ENCODE peak calls at places on chromosomes 16 and 17, in seven cellular contexts. One of them, this sample, is unnamed.

GRCh38 chr17:6497496-6498221 is 53.4 kb downstream of the PIMREG start:
- DNase-seq in OCI-LY7: no peak
- DNase-seq in Karpas-422: no peak
- DNase-seq in PC-9: no peak
- DNase-seq in PC-3: no peak
- DNase-seq in GM23248: no peak
- DNase-seq in HCT116: no peak
- DNase-seq in this sample: no peak

GRCh38 chr16:89873109-89873821 is at the start of gene TCF25:
- DNase-seq in PC-9: peak; percentile 54
- DNase-seq in PC-3: peak; percentile 78
- DNase-seq in HCT116: peak; percentile 83
- DNase-seq in Karpas-422: peak; percentile 97
- DNase-seq in GM23248: peak; percentile 91
- DNase-seq in OCI-LY7: peak; percentile 93
- DNase-seq in this sample: peak; percentile 96

GRCh38 chr17:49439673-49440571 is 25.2 kb upstream of the PHB1 start:
- DNase-seq in HCT116: no peak
- DNase-seq in OCI-LY7: no peak
- DNase-seq in PC-9: no peak
- DNase-seq in Karpas-422: no peak
- DNase-seq in GM23248: peak; percentile 29
- DNase-seq in PC-3: no peak
- DNase-seq in this sample: no peak

GRCh38 chr17:22266231-22266630 is 573.9 kb downstream of the KCNJ18 start:
- DNase-seq in GM23248: peak; percentile 10
- DNase-seq in Karpas-422: no peak
- DNase-seq in PC-3: no peak
- DNase-seq in PC-9: no peak
- DNase-seq in OCI-LY7: no peak
- DNase-seq in HCT116: no peak
- DNase-seq in this sample: no peak

GRCh38 chr17:67974598-67975066 is 21.6 kb downstream of the C17orf58 start:
- DNase-seq in Karpas-422: no peak
- DNase-seq in OCI-LY7: no peak
- DNase-seq in PC-9: no peak
- DNase-seq in GM23248: no peak
- DNase-seq in HCT116: no peak
- DNase-seq in PC-3: no peak
- DNase-seq in this sample: no peak

GRCh38 chr16:69223882-69224281 is 36.9 kb downstream of the SNTB2 start:
- DNase-seq in GM23248: peak; percentile 81
- DNase-seq in Karpas-422: no peak
- DNase-seq in PC-3: peak; percentile 41
- DNase-seq in PC-9: no peak
- DNase-seq in HCT116: no peak
- DNase-seq in OCI-LY7: no peak
- DNase-seq in this sample: no peak

GRCh38 chr17:2598166-2598565 is 4.7 kb downstream of the PAFAH1B1 start:
- DNase-seq in GM23248: peak; percentile 89
- DNase-seq in PC-3: peak; percentile 37
- DNase-seq in HCT116: no peak
- DNase-seq in PC-9: no peak
- DNase-seq in OCI-LY7: no peak
- DNase-seq in Karpas-422: peak; percentile 1
- DNase-seq in this sample: no peak

GRCh38 chr16:12341966-12342365 is 365.4 kb downstream of the SNX29 start:
- DNase-seq in Karpas-422: no peak
- DNase-seq in PC-3: peak; percentile 76
- DNase-seq in PC-9: peak; percentile 59
- DNase-seq in HCT116: no peak
- DNase-seq in OCI-LY7: no peak
- DNase-seq in GM23248: peak; percentile 24
- DNase-seq in this sample: no peak

GRCh38 chr17:67506966-67507365 is 129.9 kb downstream of the PITPNC1 start:
- DNase-seq in PC-3: peak; percentile 52
- DNase-seq in OCI-LY7: no peak
- DNase-seq in GM23248: peak; percentile 92
- DNase-seq in HCT116: no peak
- DNase-seq in Karpas-422: no peak
- DNase-seq in PC-9: no peak
- DNase-seq in this sample: no peak

GRCh38 chr17:64024215-64024654 is 3.8 kb upstream of the ICAM2 start:
- DNase-seq in Karpas-422: no peak
- DNase-seq in GM23248: no peak
- DNase-seq in OCI-LY7: no peak
- DNase-seq in PC-9: no peak
- DNase-seq in PC-3: no peak
- DNase-seq in HCT116: no peak
- DNase-seq in this sample: peak; percentile 54

GRCh38 chr17:29176500-29177351 is 3.5 kb downstream of the MYO18A start:
- DNase-seq in Karpas-422: peak; percentile 78
- DNase-seq in GM23248: peak; percentile 65
- DNase-seq in PC-3: peak; percentile 59
- DNase-seq in HCT116: no peak
- DNase-seq in OCI-LY7: peak; percentile 78
- DNase-seq in PC-9: peak; percentile 48
- DNase-seq in this sample: peak; percentile 91

GRCh38 chr16:46727184-46727583 is 21.0 kb downstream of the MYLK3 start:
- DNase-seq in Karpas-422: no peak
- DNase-seq in HCT116: no peak
- DNase-seq in PC-3: no peak
- DNase-seq in OCI-LY7: no peak
- DNase-seq in PC-9: no peak
- DNase-seq in GM23248: no peak
- DNase-seq in this sample: no peak

GRCh38 chr16:66695935-66696668 is 441 bp downstream of the CMTM4 start:
- DNase-seq in OCI-LY7: no peak
- DNase-seq in HCT116: no peak
- DNase-seq in GM23248: no peak
- DNase-seq in Karpas-422: no peak
- DNase-seq in PC-9: peak; percentile 54
- DNase-seq in PC-3: peak; percentile 35
- DNase-seq in this sample: peak; percentile 73

GRCh38 chr17:13977837-13978236 is 91.5 kb upstream of the COX10 start:
- DNase-seq in OCI-LY7: no peak
- DNase-seq in GM23248: no peak
- DNase-seq in Karpas-422: no peak
- DNase-seq in HCT116: no peak
- DNase-seq in PC-9: no peak
- DNase-seq in PC-3: no peak
- DNase-seq in this sample: no peak

GRCh38 chr17:17223736-17224135 is 13.2 kb downstream of the FLCN start:
- DNase-seq in Karpas-422: no peak
- DNase-seq in PC-9: no peak
- DNase-seq in PC-3: no peak
- DNase-seq in OCI-LY7: no peak
- DNase-seq in GM23248: no peak
- DNase-seq in HCT116: no peak
- DNase-seq in this sample: no peak

GRCh38 chr16:74695450-74696422 is 4.9 kb downstream of the MLKL start:
- DNase-seq in OCI-LY7: peak; percentile 92
- DNase-seq in GM23248: peak; percentile 95
- DNase-seq in HCT116: peak; percentile 88
- DNase-seq in PC-3: peak; percentile 57
- DNase-seq in Karpas-422: peak; percentile 92
- DNase-seq in PC-9: peak; percentile 77
- DNase-seq in this sample: peak; percentile 86

GRCh38 chr16:64089697-64090096 is 1032.2 kb downstream of the CDH11 start:
- DNase-seq in Karpas-422: peak; percentile 94
- DNase-seq in OCI-LY7: peak; percentile 78
- DNase-seq in GM23248: peak; percentile 38
- DNase-seq in PC-9: no peak
- DNase-seq in PC-3: peak; percentile 53
- DNase-seq in HCT116: no peak
- DNase-seq in this sample: peak; percentile 45

GRCh38 chr17:76541739-76542450 is 2.1 kb downstream of the PRCD start:
- DNase-seq in Karpas-422: no peak
- DNase-seq in PC-3: no peak
- DNase-seq in HCT116: no peak
- DNase-seq in OCI-LY7: no peak
- DNase-seq in PC-9: no peak
- DNase-seq in GM23248: no peak
- DNase-seq in this sample: no peak

GRCh38 chr17:76544123-76544915 is 4.5 kb downstream of the PRCD start:
- DNase-seq in Karpas-422: no peak
- DNase-seq in OCI-LY7: no peak
- DNase-seq in PC-3: no peak
- DNase-seq in HCT116: no peak
- DNase-seq in GM23248: no peak
- DNase-seq in PC-9: no peak
- DNase-seq in this sample: peak; percentile 51

GRCh38 chr17:76542566-76542971 is 2.7 kb downstream of the PRCD start:
- DNase-seq in PC-9: no peak
- DNase-seq in GM23248: no peak
- DNase-seq in PC-3: no peak
- DNase-seq in Karpas-422: no peak
- DNase-seq in OCI-LY7: no peak
- DNase-seq in HCT116: no peak
- DNase-seq in this sample: no peak

GRCh38 chr17:76543482-76544122 is 3.8 kb downstream of the PRCD start:
- DNase-seq in GM23248: no peak
- DNase-seq in OCI-LY7: no peak
- DNase-seq in HCT116: no peak
- DNase-seq in PC-3: no peak
- DNase-seq in PC-9: no peak
- DNase-seq in Karpas-422: no peak
- DNase-seq in this sample: no peak

GRCh38 chr17:76542984-76543383 is 3.1 kb downstream of the PRCD start:
- DNase-seq in HCT116: no peak
- DNase-seq in GM23248: no peak
- DNase-seq in OCI-LY7: no peak
- DNase-seq in Karpas-422: no peak
- DNase-seq in PC-3: no peak
- DNase-seq in PC-9: no peak
- DNase-seq in this sample: no peak
- H3K9me2 ChIP-seq in HCT116: no peaks in the 10 kb centered on the region
- H3K9me2 ChIP-seq in GM23248: no peaks in the 10 kb centered on the region
- H3K9me2 ChIP-seq in OCI-LY7: no peaks in the 10 kb centered on the region
- H3K9me2 ChIP-seq in Karpas-422: no peaks in the 10 kb centered on the region
- H3K9me2 ChIP-seq in PC-3: no peaks in the 10 kb centered on the region
- H3K9me2 ChIP-seq in PC-9: no peaks in the 10 kb centered on the region
- H3K9me2 ChIP-seq in this sample: no peaks in the 10 kb centered on the region

DNA sequence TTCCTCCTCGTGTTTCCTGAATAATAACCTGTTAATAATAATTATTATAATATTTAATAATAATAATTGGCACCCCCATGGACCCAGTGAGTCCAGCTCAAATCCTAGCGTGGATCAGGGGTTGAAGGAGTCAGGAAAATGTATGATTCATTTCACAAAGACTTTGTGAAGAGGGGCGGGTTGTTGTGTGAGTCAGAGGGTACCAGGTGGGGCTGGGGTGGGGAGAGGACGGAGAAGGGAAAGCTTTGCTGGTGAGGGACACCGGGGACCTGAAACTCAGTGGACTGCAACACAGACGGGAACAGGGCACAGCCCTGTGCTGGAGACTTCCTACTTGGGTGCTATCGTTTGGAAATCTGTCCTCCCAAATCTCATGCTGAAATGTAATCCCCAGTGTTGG is 3.1 kb upstream of the ADORA2B start:
- DNase-seq in PC-3: peak; percentile 84
- DNase-seq in PC-9: peak; percentile 53
- DNase-seq in OCI-LY7: no peak
- DNase-seq in GM23248: no peak
- DNase-seq in HCT116: no peak
- DNase-seq in Karpas-422: no peak
- DNase-seq in this sample: no peak
- H3K9me2 ChIP-seq in PC-3: no peaks in the 10 kb centered on the region
- H3K9me2 ChIP-seq in PC-9: no peaks in the 10 kb centered on the region
- H3K9me2 ChIP-seq in OCI-LY7: no peaks in the 10 kb centered on the region
- H3K9me2 ChIP-seq in GM23248: no peaks in the 10 kb centered on the region
- H3K9me2 ChIP-seq in HCT116: no peaks in the 10 kb centered on the region
- H3K9me2 ChIP-seq in Karpas-422: no peaks in the 10 kb centered on the region
- H3K9me2 ChIP-seq in this sample: no peaks in the 10 kb centered on the region

DNA sequence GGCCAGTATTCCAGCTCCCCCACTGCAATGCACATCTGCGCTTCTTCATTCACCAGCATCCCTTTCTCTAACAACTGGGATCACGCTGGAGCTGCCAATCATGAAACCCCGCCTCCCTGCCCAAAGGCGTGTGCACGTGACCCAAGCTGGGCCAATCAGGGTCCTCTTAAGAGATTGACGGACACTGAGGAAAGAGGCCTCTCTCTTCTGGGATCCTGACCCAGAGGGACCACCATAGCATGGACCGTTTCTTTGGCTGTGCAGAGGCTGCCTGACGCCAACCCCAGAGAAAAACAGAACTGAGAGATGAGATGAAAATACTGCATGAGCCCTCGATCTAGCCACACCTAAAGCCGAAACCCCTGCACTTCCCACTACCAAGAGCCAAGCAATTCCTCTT is 32.0 kb downstream of the COTL1 start:
- DNase-seq in HCT116: peak; percentile 27
- DNase-seq in Karpas-422: peak; percentile 64
- DNase-seq in PC-9: no peak
- DNase-seq in PC-3: no peak
- DNase-seq in OCI-LY7: peak; percentile 80
- DNase-seq in GM23248: no peak
- DNase-seq in this sample: no peak
- H3K9me2 ChIP-seq in HCT116: no peaks in the 10 kb centered on the region
- H3K9me2 ChIP-seq in Karpas-422: no peaks in the 10 kb centered on the region
- H3K9me2 ChIP-seq in PC-9: no peaks in the 10 kb centered on the region
- H3K9me2 ChIP-seq in PC-3: no peaks in the 10 kb centered on the region
- H3K9me2 ChIP-seq in OCI-LY7: no peaks in the 10 kb centered on the region
- H3K9me2 ChIP-seq in GM23248: no peaks in the 10 kb centered on the region
- H3K9me2 ChIP-seq in this sample: no peaks in the 10 kb centered on the region

GRCh38 chr16:24070851-24071250 is 185.3 kb upstream of the CACNG3 start:
- DNase-seq in GM23248: peak; percentile 52
- DNase-seq in HCT116: peak; percentile 43
- DNase-seq in Karpas-422: peak; percentile 88
- DNase-seq in PC-3: peak; percentile 42
- DNase-seq in PC-9: no peak
- DNase-seq in OCI-LY7: peak; percentile 83
- DNase-seq in this sample: peak; percentile 60

GRCh38 chr16:24075302-24075701 is 180.8 kb upstream of the CACNG3 start:
- DNase-seq in GM23248: no peak
- DNase-seq in PC-9: no peak
- DNase-seq in HCT116: no peak
- DNase-seq in PC-3: no peak
- DNase-seq in Karpas-422: no peak
- DNase-seq in OCI-LY7: no peak
- DNase-seq in this sample: no peak

GRCh38 chr16:24074574-24074973 is 181.6 kb upstream of the CACNG3 start:
- DNase-seq in Karpas-422: no peak
- DNase-seq in HCT116: no peak
- DNase-seq in OCI-LY7: no peak
- DNase-seq in PC-3: no peak
- DNase-seq in GM23248: no peak
- DNase-seq in PC-9: no peak
- DNase-seq in this sample: no peak

GRCh38 chr16:24071990-24072389 is 184.1 kb upstream of the CACNG3 start:
- DNase-seq in Karpas-422: no peak
- DNase-seq in PC-9: no peak
- DNase-seq in OCI-LY7: no peak
- DNase-seq in PC-3: no peak
- DNase-seq in GM23248: no peak
- DNase-seq in HCT116: no peak
- DNase-seq in this sample: no peak

DNA sequence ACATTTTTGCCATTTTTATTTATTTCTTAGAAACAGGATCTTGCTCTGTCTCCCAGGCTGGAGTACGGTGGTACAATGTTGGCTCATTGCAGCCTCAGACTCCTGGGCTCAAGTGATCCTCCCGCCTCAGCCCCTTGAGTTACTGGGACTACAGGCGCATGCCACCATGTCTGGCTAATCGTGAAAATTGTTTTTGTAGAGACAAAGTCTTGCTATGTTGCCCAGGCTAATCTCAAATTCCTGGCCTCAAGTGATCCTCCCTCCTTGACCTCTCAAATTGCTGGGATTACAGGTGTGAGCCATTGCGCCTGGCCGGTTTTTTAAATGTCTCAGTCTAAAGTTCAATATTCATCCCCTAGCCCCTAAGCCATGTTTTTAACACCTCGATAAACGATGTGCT is 182.8 kb upstream of the CACNG3 start:
- DNase-seq in GM23248: no peak
- DNase-seq in Karpas-422: no peak
- DNase-seq in OCI-LY7: no peak
- DNase-seq in PC-9: no peak
- DNase-seq in PC-3: no peak
- DNase-seq in HCT116: no peak
- DNase-seq in this sample: no peak
- H3K9me2 ChIP-seq in GM23248: no peaks in the 10 kb centered on the region
- H3K9me2 ChIP-seq in Karpas-422: no peaks in the 10 kb centered on the region
- H3K9me2 ChIP-seq in OCI-LY7: no peaks in the 10 kb centered on the region
- H3K9me2 ChIP-seq in PC-9: no peaks in the 10 kb centered on the region
- H3K9me2 ChIP-seq in PC-3: no peaks in the 10 kb centered on the region
- H3K9me2 ChIP-seq in HCT116: no peaks in the 10 kb centered on the region
- H3K9me2 ChIP-seq in this sample: no peaks in the 10 kb centered on the region